ENCODE peak calls at places on chromosomes 6 and 20, in six cellular contexts. S is Ammon's horn, Z is ovary, L is AG09319, R is putamen, N is AG10803. D is an unnamed sample.

GRCh38 chr6:27791182-27791939 is 120.8 kb downstream of the OR2B2 start:
- DNase-seq in N (peak; percentile 77), R (peak; percentile 35), L (peak; percentile 49), S (peak; percentile 60), Z (peak; percentile 83), D (no peak)

GRCh38 chr6:169145991-169146501 is 107.6 kb downstream of the THBS2 start:
- DNase-seq in N (peak; percentile 91), Z (peak; percentile 57), S (peak; percentile 69), R (no peak), L (peak; percentile 75), D (no peak)

GRCh38 chr6:6758915-6759654 is 170.6 kb downstream of the LY86 start:
- DNase-seq in S (peak; percentile 59), R (peak; percentile 34), Z (peak; percentile 83), L (peak; percentile 12), N (peak; percentile 48), D (peak; percentile 26)

GRCh38 chr6:28354688-28355554 is 5.2 kb downstream of the ZKSCAN3 start:
- DNase-seq in R (no peak), Z (no peak), L (no peak), N (no peak), S (no peak), D (no peak)

GRCh38 chr6:148064406-148065134 is 278.1 kb upstream of the SASH1 start:
- DNase-seq in S (no peak), N (peak; percentile 21), R (no peak), Z (no peak), L (no peak), D (peak; percentile 14)

GRCh38 chr6:110471966-110472365 is 4.4 kb downstream of the SLC22A16 start:
- DNase-seq in Z (no peak), S (no peak), R (no peak), N (no peak), L (no peak), D (no peak)

GRCh38 chr6:170369439-170369838 is 62.9 kb downstream of the FAM120B start:
- DNase-seq in N (no peak), Z (no peak), S (no peak), L (no peak), R (no peak), D (no peak)

GRCh38 chr20:45320948-45321595 is 13.0 kb upstream of the MATN4 start:
- DNase-seq in L (no peak), Z (no peak), R (no peak), N (no peak), S (no peak), D (no peak)

GRCh38 chr20:33532753-33533459 is 43.0 kb downstream of the CBFA2T2 start:
- DNase-seq in R (no peak), Z (no peak), S (no peak), N (peak; percentile 31), L (no peak), D (no peak)

GRCh38 chr6:157637516-157637915 is 185.5 kb upstream of the SNX9 start:
- DNase-seq in N (no peak), S (no peak), Z (no peak), R (no peak), L (no peak), D (no peak)

GRCh38 chr6:6811151-6812002 is 222.9 kb downstream of the LY86 start:
- DNase-seq in N (peak; percentile 33), R (no peak), Z (peak; percentile 65), S (no peak), L (no peak), D (peak; percentile 65)

GRCh38 chr6:11171952-11172351 is 60.4 kb upstream of the ERVFRD-1 start:
- DNase-seq in S (no peak), N (no peak), Z (no peak), R (no peak), L (no peak), D (no peak)

GRCh38 chr6:98747960-98748359 is 86.4 kb upstream of the POU3F2 start:
- DNase-seq in Z (no peak), S (no peak), N (no peak), L (no peak), R (no peak), D (no peak)

D was measured in kidney epithelial cell.